ENCODE peak calls at places on chromosomes 16 and 17, in ten cellular contexts. P is neural progenitor cell, T is fibroblast of lung, G is right lobe of liver, Y is ovary, J is tibial artery, Z is sigmoid colon, V is tibial nerve, L is colonic mucosa, B is mammary epithelial cell. W is an unnamed sample.
A peak's percentile ranks its signal among the peaks of the same experiment; 100 is the strongest.

GRCh38 chr17:17837380-17837821 is 615 bp upstream of the SREBF1 start:
- DNase-seq in P (peak; percentile 50), B (peak; percentile 63), Z (peak; percentile 86), Y (peak; percentile 58), J (peak; percentile 86), G (no peak), L (peak; percentile 66), V (peak; percentile 67), T (peak; percentile 85), W (peak; percentile 58)

GRCh38 chr16:22124583-22125284 is 32.4 kb downstream of the VWA3A start:
- DNase-seq in B (no peak), V (no peak), Y (no peak), P (no peak), T (no peak), G (no peak), Z (no peak), L (no peak), J (peak; percentile 3), W (no peak)

GRCh38 chr16:80519189-80519588 is 21.6 kb upstream of the DYNLRB2 start:
- DNase-seq in T (no peak), G (no peak), L (no peak), B (no peak), P (no peak), Y (no peak), Z (no peak), J (no peak), V (no peak), W (no peak)

GRCh38 chr16:19879241-19879792 is 5.3 kb downstream of the GPRC5B start:
- DNase-seq in T (no peak), V (no peak), Y (no peak), P (peak; percentile 60), B (peak; percentile 84), G (no peak), J (no peak), L (no peak), Z (no peak), W (no peak)

GRCh38 chr16:88331989-88332920 is 50.5 kb upstream of the ZNF469 start:
- DNase-seq in J (peak; percentile 94), P (no peak), L (no peak), Y (no peak), B (peak; percentile 98), Z (peak; percentile 87), T (peak; percentile 100), V (peak; percentile 35), G (no peak), W (peak; percentile 90)

GRCh38 chr17:10838682-10839081 is 795 bp upstream of the PIRT start:
- DNase-seq in J (no peak), Y (no peak), L (no peak), P (no peak), V (no peak), T (no peak), B (no peak), Z (no peak), G (no peak), W (no peak)

GRCh38 chr17:63698381-63698885 is 1.5 kb downstream of the LIMD2 start:
- DNase-seq in T (no peak), B (no peak), L (no peak), V (no peak), Y (no peak), J (no peak), Z (no peak), G (peak; percentile 62), P (no peak), W (no peak)

GRCh38 chr16:23950898-23951297 is 115.1 kb downstream of the PRKCB start:
- DNase-seq in J (no peak), V (no peak), P (no peak), Z (no peak), B (no peak), Y (no peak), T (no peak), L (no peak), G (no peak), W (no peak)

GRCh38 chr17:46036491-46036890 is 37.4 kb downstream of the STH start:
- DNase-seq in Z (no peak), T (no peak), G (no peak), J (no peak), Y (no peak), L (no peak), P (no peak), B (no peak), V (no peak), W (no peak)

GRCh38 chr16:12757546-12757945 is 46.1 kb downstream of the CPPED1 start:
- DNase-seq in T (no peak), J (no peak), G (peak; percentile 50), Z (no peak), P (no peak), L (no peak), V (no peak), Y (no peak), B (no peak), W (no peak)

GRCh38 chr16:77594798-77595625 is 127.3 kb upstream of the NUDT7 start:
- DNase-seq in G (no peak), L (no peak), P (no peak), Z (no peak), B (no peak), V (no peak), J (no peak), Y (no peak), T (no peak), W (no peak)

GRCh38 chr16:71499775-71500364 is 10.7 kb upstream of the ZNF19 start:
- DNase-seq in L (peak; percentile 37), T (peak; percentile 75), P (peak; percentile 72), V (no peak), Y (peak; percentile 31), G (no peak), B (peak; percentile 37), J (no peak), Z (no peak), W (no peak)

GRCh38 chr17:8020776-8021564 is 17.9 kb upstream of the ALOX15B start:
- DNase-seq in G (peak; percentile 78), T (no peak), Z (peak; percentile 46), V (no peak), J (no peak), P (no peak), Y (no peak), L (no peak), B (no peak), W (no peak)

GRCh38 chr17:73272906-73273218 is 11.2 kb upstream of the CPSF4L start:
- DNase-seq in L (no peak), V (no peak), Y (no peak), G (no peak), P (no peak), J (no peak), Z (no peak), B (no peak), T (no peak), W (no peak)

GRCh38 chr16:88781140-88782077 is 3.6 kb downstream of the PIEZO1 start:
- DNase-seq in T (no peak), B (no peak), G (no peak), J (no peak), V (no peak), L (no peak), Z (no peak), Y (no peak), P (no peak), W (no peak)

GRCh38 chr17:74823176-74823495 is 36.5 kb downstream of the GRIN2C start:
- DNase-seq in T (no peak), B (no peak), V (no peak), J (no peak), L (no peak), P (no peak), Z (no peak), G (no peak), Y (no peak), W (no peak)

GRCh38 chr17:8161289-8162231 is 1.2 kb downstream of the VAMP2 start:
- DNase-seq in Z (peak; percentile 80), J (no peak), L (no peak), B (no peak), T (no peak), Y (peak; percentile 51), V (no peak), G (no peak), P (no peak), W (peak; percentile 55)

GRCh38 chr17:58094118-58094517 is 10.9 kb downstream of the DYNLL2 start:
- DNase-seq in J (no peak), V (no peak), L (no peak), T (no peak), G (no peak), Z (no peak), P (no peak), Y (no peak), B (no peak), W (no peak)

GRCh38 chr17:78211032-78211431 is 3.0 kb upstream of the BIRC5 start:
- DNase-seq in J (no peak), B (no peak), G (no peak), Y (no peak), V (no peak), T (no peak), L (no peak), Z (no peak), P (no peak), W (no peak)
- H3K36me3 ChIP-seq in J (peaks cover 6% of the 10 kb centered on the region), B (no peaks in the 10 kb centered on the region), G (no peaks in the 10 kb centered on the region), Y (no peaks in the 10 kb centered on the region), V (no peaks in the 10 kb centered on the region), T (no peaks in the 10 kb centered on the region), L (no peaks in the 10 kb centered on the region), Z (no peaks in the 10 kb centered on the region), P (no peaks in the 10 kb centered on the region), W (no peaks in the 10 kb centered on the region)

DNA sequence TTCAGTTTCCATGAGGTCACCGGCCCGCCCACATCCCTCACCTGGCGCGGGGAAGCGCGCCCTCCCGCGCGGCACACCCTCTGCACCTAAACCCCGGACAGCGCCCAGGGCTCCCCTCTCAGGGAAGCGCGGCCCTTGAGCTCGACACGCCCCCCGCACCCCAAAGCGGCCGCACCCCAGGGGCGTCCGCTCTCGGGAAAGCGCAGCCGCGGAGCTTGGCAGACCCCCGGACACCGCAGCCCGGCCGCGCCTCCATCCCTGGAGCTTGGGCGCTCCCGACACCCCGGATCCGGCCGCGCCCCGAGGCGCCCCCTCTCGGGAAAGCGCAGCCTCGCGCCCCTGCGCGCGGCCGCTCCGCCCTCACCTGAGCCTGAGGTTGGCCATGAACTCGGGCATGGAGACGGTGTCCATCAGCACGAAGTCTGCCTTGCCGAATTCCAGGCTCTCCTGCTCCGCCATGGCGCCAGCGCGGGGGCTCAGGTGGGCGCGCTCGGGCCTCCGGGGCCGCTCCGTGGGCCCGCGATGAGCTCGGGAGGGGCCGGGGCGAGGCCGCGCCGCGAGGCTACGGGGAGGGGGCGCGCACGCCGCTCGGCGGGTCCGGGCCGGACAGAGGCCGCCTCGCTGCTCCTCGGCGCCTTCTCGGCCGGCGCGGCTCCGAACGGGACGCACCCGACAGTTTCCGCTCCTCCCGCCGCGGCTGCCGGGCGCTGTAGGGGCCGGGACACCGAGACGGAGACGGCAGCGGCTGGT is at the start of gene MYO1D:
- DNase-seq in J (peak; percentile 84), P (peak; percentile 71), T (no peak), Y (peak; percentile 64), B (peak; percentile 86), V (no peak), L (peak; percentile 92), G (peak; percentile 67), Z (peak; percentile 74), W (peak; percentile 38)
- TF ChIP-seq CTCF in J (peak; percentile 27), P (peak; percentile 59), T (no peak), Y (peak; percentile 52), B (peak; percentile 67), V (peak; percentile 38), L (peak; percentile 50), G (peak; percentile 49), Z (no peak), W (no peak)

GRCh38 chr16:29986931-29987330 is 8.5 kb downstream of the HIRIP3 start:
- DNase-seq in L (no peak), J (no peak), Z (no peak), B (no peak), Y (no peak), G (no peak), P (no peak), V (no peak), T (no peak), W (no peak)
- H3K36me3 ChIP-seq in L (peaks cover 8% of the 10 kb centered on the region), J (peaks cover 100% of the 10 kb centered on the region), Z (peaks cover 100% of the 10 kb centered on the region), B (peaks cover 31% of the 10 kb centered on the region), Y (no peaks in the 10 kb centered on the region), G (no peaks in the 10 kb centered on the region), P (no peaks in the 10 kb centered on the region), V (peaks cover 57% of the 10 kb centered on the region), T (peaks cover 36% of the 10 kb centered on the region), W (peaks cover 100% of the 10 kb centered on the region)

GRCh38 chr17:27466748-27467375 is 10.6 kb downstream of the KSR1 start:
- DNase-seq in Y (no peak), Z (no peak), G (no peak), P (no peak), J (no peak), V (no peak), B (no peak), L (no peak), T (no peak), W (no peak)
- TF ChIP-seq CTCF in Y (no peak), Z (no peak), G (no peak), P (no peak), J (no peak), V (no peak), B (no peak), L (no peak), T (no peak), W (no peak)